ENCODE peak calls at places on chromosomes 13 and 19, in ten cellular contexts. One of them, this sample, is unnamed.

GRCh38 chr19:17719730-17720486 is 628 bp downstream of the MAP1S start:
- DNase-seq in GM13976: peak
- DNase-seq in NB4: peak
- DNase-seq in neural crest cell: no peak
- DNase-seq in AG04449: no peak
- DNase-seq in tibial nerve: no peak
- DNase-seq in epithelial cell of esophagus: peak
- DNase-seq in dorsolateral prefrontal cortex: no peak
- DNase-seq in lung: peak
- DNase-seq in A549: no peak
- DNase-seq in this sample: peak

GRCh38 chr13:26897706-26898550 is 137.3 kb upstream of the GPR12 start:
- DNase-seq in GM13976: no peak
- DNase-seq in NB4: no peak
- DNase-seq in neural crest cell: no peak
- DNase-seq in AG04449: no peak
- DNase-seq in tibial nerve: no peak
- DNase-seq in epithelial cell of esophagus: no peak
- DNase-seq in dorsolateral prefrontal cortex: no peak
- DNase-seq in lung: no peak
- DNase-seq in A549: no peak
- DNase-seq in this sample: no peak

GRCh38 chr19:52140077-52140710 is 456 bp upstream of the ZNF616 start:
- DNase-seq in GM13976: no peak
- DNase-seq in NB4: no peak
- DNase-seq in neural crest cell: no peak
- DNase-seq in AG04449: no peak
- DNase-seq in tibial nerve: peak
- DNase-seq in epithelial cell of esophagus: no peak
- DNase-seq in dorsolateral prefrontal cortex: no peak
- DNase-seq in lung: no peak
- DNase-seq in A549: no peak
- DNase-seq in this sample: no peak

GRCh38 chr13:31334547-31334946 is 134.8 kb downstream of the B3GLCT start:
- DNase-seq in GM13976: no peak
- DNase-seq in NB4: peak
- DNase-seq in neural crest cell: no peak
- DNase-seq in AG04449: no peak
- DNase-seq in tibial nerve: no peak
- DNase-seq in epithelial cell of esophagus: no peak
- DNase-seq in dorsolateral prefrontal cortex: no peak
- DNase-seq in lung: no peak
- DNase-seq in A549: no peak
- DNase-seq in this sample: no peak

GRCh38 chr19:3335431-3336350 is 30.7 kb upstream of the NFIC start:
- DNase-seq in GM13976: no peak
- DNase-seq in NB4: no peak
- DNase-seq in neural crest cell: no peak
- DNase-seq in AG04449: no peak
- DNase-seq in tibial nerve: peak
- DNase-seq in epithelial cell of esophagus: no peak
- DNase-seq in dorsolateral prefrontal cortex: no peak
- DNase-seq in lung: no peak
- DNase-seq in A549: no peak
- DNase-seq in this sample: no peak

GRCh38 chr13:113178070-113178895 is 19.8 kb downstream of the PROZ start:
- DNase-seq in GM13976: no peak
- DNase-seq in NB4: no peak
- DNase-seq in neural crest cell: no peak
- DNase-seq in AG04449: peak
- DNase-seq in tibial nerve: no peak
- DNase-seq in epithelial cell of esophagus: peak
- DNase-seq in dorsolateral prefrontal cortex: no peak
- DNase-seq in lung: no peak
- DNase-seq in A549: no peak
- DNase-seq in this sample: no peak

GRCh38 chr13:45737571-45738002 is 35.5 kb downstream of the CBY2 start:
- DNase-seq in GM13976: peak
- DNase-seq in NB4: peak
- DNase-seq in neural crest cell: no peak
- DNase-seq in AG04449: no peak
- DNase-seq in tibial nerve: no peak
- DNase-seq in epithelial cell of esophagus: no peak
- DNase-seq in dorsolateral prefrontal cortex: no peak
- DNase-seq in lung: no peak
- DNase-seq in A549: peak
- DNase-seq in this sample: no peak

GRCh38 chr13:76516013-76516412 is 370.2 kb downstream of the KCTD12 start:
- DNase-seq in GM13976: no peak
- DNase-seq in NB4: no peak
- DNase-seq in neural crest cell: no peak
- DNase-seq in AG04449: no peak
- DNase-seq in tibial nerve: no peak
- DNase-seq in epithelial cell of esophagus: peak
- DNase-seq in dorsolateral prefrontal cortex: no peak
- DNase-seq in lung: no peak
- DNase-seq in A549: no peak
- DNase-seq in this sample: peak

GRCh38 chr19:35433448-35433847 is 14.6 kb upstream of the FFAR2 start:
- DNase-seq in GM13976: no peak
- DNase-seq in NB4: no peak
- DNase-seq in neural crest cell: no peak
- DNase-seq in AG04449: no peak
- DNase-seq in tibial nerve: no peak
- DNase-seq in epithelial cell of esophagus: no peak
- DNase-seq in dorsolateral prefrontal cortex: no peak
- DNase-seq in lung: no peak
- DNase-seq in A549: no peak
- DNase-seq in this sample: no peak

GRCh38 chr13:71148391-71148790 is 718.6 kb downstream of the DACH1 start:
- DNase-seq in GM13976: no peak
- DNase-seq in NB4: no peak
- DNase-seq in neural crest cell: no peak
- DNase-seq in AG04449: no peak
- DNase-seq in tibial nerve: no peak
- DNase-seq in epithelial cell of esophagus: no peak
- DNase-seq in dorsolateral prefrontal cortex: no peak
- DNase-seq in lung: no peak
- DNase-seq in A549: no peak
- DNase-seq in this sample: no peak

GRCh38 chr13:71144883-71145282 is 722.1 kb downstream of the DACH1 start:
- DNase-seq in GM13976: no peak
- DNase-seq in NB4: no peak
- DNase-seq in neural crest cell: no peak
- DNase-seq in AG04449: no peak
- DNase-seq in tibial nerve: no peak
- DNase-seq in epithelial cell of esophagus: no peak
- DNase-seq in dorsolateral prefrontal cortex: no peak
- DNase-seq in lung: no peak
- DNase-seq in A549: no peak
- DNase-seq in this sample: no peak

GRCh38 chr13:71149498-71150363 is 717.3 kb downstream of the DACH1 start:
- DNase-seq in GM13976: no peak
- DNase-seq in NB4: no peak
- DNase-seq in neural crest cell: no peak
- DNase-seq in AG04449: no peak
- DNase-seq in tibial nerve: no peak
- DNase-seq in epithelial cell of esophagus: no peak
- DNase-seq in dorsolateral prefrontal cortex: no peak
- DNase-seq in lung: no peak
- DNase-seq in A549: no peak
- DNase-seq in this sample: peak
- TF ChIP-seq CTCF in GM13976: no peak
- TF ChIP-seq CTCF in NB4: no peak
- TF ChIP-seq CTCF in neural crest cell: no peak
- TF ChIP-seq CTCF in AG04449: no peak
- TF ChIP-seq CTCF in tibial nerve: no peak
- TF ChIP-seq CTCF in epithelial cell of esophagus: no peak
- TF ChIP-seq CTCF in dorsolateral prefrontal cortex: no peak
- TF ChIP-seq CTCF in lung: no peak
- TF ChIP-seq CTCF in A549: no peak
- TF ChIP-seq CTCF in this sample: no peak

DNA sequence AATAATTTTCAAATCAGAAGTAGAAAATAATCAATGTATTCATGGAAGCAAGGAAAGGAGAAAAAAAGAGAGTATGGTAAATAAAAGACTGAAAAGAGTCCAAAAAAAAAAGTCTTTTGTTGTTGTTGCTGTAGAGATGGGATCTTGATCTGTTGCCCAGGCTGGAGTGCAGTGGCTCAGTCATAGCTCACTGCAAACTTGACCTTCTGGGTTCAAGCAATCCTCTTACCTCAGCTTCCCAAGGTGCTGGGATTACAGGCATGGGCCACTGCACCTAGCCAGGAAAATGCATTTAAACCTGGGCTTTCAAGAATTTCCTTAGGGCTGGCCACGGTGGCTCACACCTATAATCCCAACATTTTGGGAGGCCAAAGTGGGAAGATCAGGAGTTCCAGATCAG is 7.0 kb upstream of the MAP3K10 start:
- DNase-seq in GM13976: no peak
- DNase-seq in NB4: no peak
- DNase-seq in neural crest cell: no peak
- DNase-seq in AG04449: no peak
- DNase-seq in tibial nerve: no peak
- DNase-seq in epithelial cell of esophagus: no peak
- DNase-seq in dorsolateral prefrontal cortex: no peak
- DNase-seq in lung: no peak
- DNase-seq in A549: no peak
- DNase-seq in this sample: no peak
- TF ChIP-seq CTCF in GM13976: no peak
- TF ChIP-seq CTCF in NB4: no peak
- TF ChIP-seq CTCF in neural crest cell: no peak
- TF ChIP-seq CTCF in AG04449: no peak
- TF ChIP-seq CTCF in tibial nerve: no peak
- TF ChIP-seq CTCF in epithelial cell of esophagus: no peak
- TF ChIP-seq CTCF in dorsolateral prefrontal cortex: no peak
- TF ChIP-seq CTCF in lung: no peak
- TF ChIP-seq CTCF in A549: no peak
- TF ChIP-seq CTCF in this sample: no peak

DNA sequence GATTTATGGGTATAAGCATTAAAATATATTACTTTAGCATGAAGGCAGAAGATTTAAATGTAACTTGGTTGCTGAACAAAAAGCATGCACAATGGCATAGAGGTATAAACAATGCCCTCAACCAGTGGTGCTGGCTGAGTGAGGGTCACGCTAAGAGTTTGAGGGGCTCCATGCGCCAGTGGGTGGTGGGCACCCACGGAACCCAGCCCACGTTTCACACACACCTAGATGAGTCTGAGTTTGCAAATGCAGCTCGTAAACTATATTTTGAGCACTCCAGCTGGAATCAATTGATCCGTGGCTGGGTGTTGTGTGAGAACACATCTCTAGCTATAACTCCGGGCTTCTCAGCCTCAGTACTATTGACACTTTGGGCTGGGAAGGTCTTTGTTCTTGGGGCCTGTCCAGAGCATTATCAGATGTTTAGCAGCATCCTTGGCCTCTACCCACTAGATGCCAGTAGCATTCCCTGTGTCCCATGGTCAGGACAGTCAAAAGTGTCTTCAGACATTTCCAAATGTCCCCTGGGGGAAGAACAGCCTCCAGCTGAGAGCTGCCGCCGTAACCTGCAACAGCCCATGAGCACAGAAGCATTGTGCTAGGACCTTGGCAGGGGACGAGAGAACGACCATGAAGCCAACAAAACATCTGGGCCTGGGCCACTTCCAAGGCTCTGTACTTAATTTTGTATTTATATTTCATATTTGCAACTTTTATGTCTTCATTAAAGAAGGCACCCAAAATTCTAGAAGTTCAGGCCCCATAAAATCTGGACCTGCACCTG is 108.1 kb upstream of the SOX1 start:
- DNase-seq in GM13976: no peak
- DNase-seq in NB4: no peak
- DNase-seq in neural crest cell: no peak
- DNase-seq in AG04449: no peak
- DNase-seq in tibial nerve: no peak
- DNase-seq in epithelial cell of esophagus: no peak
- DNase-seq in dorsolateral prefrontal cortex: peak
- DNase-seq in lung: no peak
- DNase-seq in A549: no peak
- DNase-seq in this sample: no peak
- TF ChIP-seq CTCF in GM13976: no peak
- TF ChIP-seq CTCF in NB4: no peak
- TF ChIP-seq CTCF in neural crest cell: no peak
- TF ChIP-seq CTCF in AG04449: no peak
- TF ChIP-seq CTCF in tibial nerve: no peak
- TF ChIP-seq CTCF in epithelial cell of esophagus: no peak
- TF ChIP-seq CTCF in dorsolateral prefrontal cortex: no peak
- TF ChIP-seq CTCF in lung: no peak
- TF ChIP-seq CTCF in A549: no peak
- TF ChIP-seq CTCF in this sample: no peak

GRCh38 chr13:72694314-72694713 is 33.1 kb downstream of the MZT1 start:
- DNase-seq in GM13976: no peak
- DNase-seq in NB4: no peak
- DNase-seq in neural crest cell: no peak
- DNase-seq in AG04449: no peak
- DNase-seq in tibial nerve: no peak
- DNase-seq in epithelial cell of esophagus: no peak
- DNase-seq in dorsolateral prefrontal cortex: no peak
- DNase-seq in lung: no peak
- DNase-seq in A549: no peak
- DNase-seq in this sample: no peak

GRCh38 chr13:72692884-72693514 is 34.4 kb downstream of the MZT1 start:
- DNase-seq in GM13976: no peak
- DNase-seq in NB4: no peak
- DNase-seq in neural crest cell: no peak
- DNase-seq in AG04449: no peak
- DNase-seq in tibial nerve: no peak
- DNase-seq in epithelial cell of esophagus: no peak
- DNase-seq in dorsolateral prefrontal cortex: no peak
- DNase-seq in lung: no peak
- DNase-seq in A549: no peak
- DNase-seq in this sample: no peak

GRCh38 chr13:72698164-72698563 is 29.3 kb downstream of the MZT1 start:
- DNase-seq in GM13976: no peak
- DNase-seq in NB4: no peak
- DNase-seq in neural crest cell: no peak
- DNase-seq in AG04449: no peak
- DNase-seq in tibial nerve: no peak
- DNase-seq in epithelial cell of esophagus: no peak
- DNase-seq in dorsolateral prefrontal cortex: no peak
- DNase-seq in lung: no peak
- DNase-seq in A549: no peak
- DNase-seq in this sample: no peak

GRCh38 chr13:72693832-72694231 is 33.6 kb downstream of the MZT1 start:
- DNase-seq in GM13976: no peak
- DNase-seq in NB4: no peak
- DNase-seq in neural crest cell: no peak
- DNase-seq in AG04449: no peak
- DNase-seq in tibial nerve: no peak
- DNase-seq in epithelial cell of esophagus: no peak
- DNase-seq in dorsolateral prefrontal cortex: no peak
- DNase-seq in lung: no peak
- DNase-seq in A549: no peak
- DNase-seq in this sample: no peak

DNA sequence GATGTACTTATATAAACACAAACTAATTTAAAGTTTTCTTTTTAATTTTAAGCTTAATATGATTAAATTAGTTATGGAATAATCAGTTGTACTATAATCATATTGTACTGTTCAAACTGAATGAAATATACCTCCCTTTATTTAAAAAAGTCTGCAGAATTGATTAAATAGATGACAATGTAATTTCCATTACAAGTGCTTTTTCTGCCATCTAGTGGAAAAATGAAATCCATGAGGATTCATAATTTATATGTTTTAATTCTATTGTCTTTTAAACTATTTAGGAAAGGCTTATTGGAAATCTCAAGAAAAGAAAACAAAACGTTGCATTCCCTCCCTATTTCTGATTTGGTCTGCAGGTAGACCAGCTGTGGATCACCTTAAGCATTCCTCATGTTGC is 30.8 kb downstream of the MZT1 start:
- DNase-seq in GM13976: no peak
- DNase-seq in NB4: no peak
- DNase-seq in neural crest cell: no peak
- DNase-seq in AG04449: no peak
- DNase-seq in tibial nerve: no peak
- DNase-seq in epithelial cell of esophagus: peak
- DNase-seq in dorsolateral prefrontal cortex: no peak
- DNase-seq in lung: no peak
- DNase-seq in A549: peak
- DNase-seq in this sample: no peak
- TF ChIP-seq CTCF in GM13976: no peak
- TF ChIP-seq CTCF in NB4: no peak
- TF ChIP-seq CTCF in neural crest cell: peak
- TF ChIP-seq CTCF in AG04449: no peak
- TF ChIP-seq CTCF in tibial nerve: no peak
- TF ChIP-seq CTCF in epithelial cell of esophagus: peak
- TF ChIP-seq CTCF in dorsolateral prefrontal cortex: peak
- TF ChIP-seq CTCF in lung: no peak
- TF ChIP-seq CTCF in A549: peak
- TF ChIP-seq CTCF in this sample: no peak